ENCODE peak calls at places on chromosomes 3 and 15, in seven cellular contexts. V is stimulated activated CD4-positive, alpha-beta T cell treated with anti-CD3 and anti-CD28 coated beads, Interleukin-1b, Interleukin-23, amount 100 ng/mL, for 48 hours; W is HFFc6; D is germinal center; F is HuH-7; L is foreskin keratinocyte; Z is T follicular helper cell. H is an unnamed sample.
A peak's percentile ranks its signal among the peaks of the same experiment; 100 is the strongest.

GRCh38 chr3:155425351-155425750 is 131.9 kb upstream of the STRIT1 start:
- DNase-seq in F (no peak), Z (no peak), W (no peak), L (no peak), V (no peak), D (no peak), H (no peak)

GRCh38 chr3:8488877-8489865 is 12.5 kb upstream of the LMCD1 start:
- DNase-seq in L (no peak), D (no peak), W (no peak), Z (no peak), V (no peak), F (no peak), H (no peak)

GRCh38 chr3:57179580-57180410 is 14.6 kb upstream of the IL17RD start:
- DNase-seq in L (peak; percentile 29), W (peak; percentile 20), F (peak; percentile 12), D (no peak), V (no peak), Z (no peak), H (peak; percentile 37)

GRCh38 chr3:53617893-53618523 is 123.6 kb downstream of the CACNA1D start:
- DNase-seq in L (no peak), Z (no peak), F (no peak), V (no peak), W (no peak), D (no peak), H (no peak)

GRCh38 chr15:83890584-83890983 is 236.7 kb downstream of the ADAMTSL3 start:
- DNase-seq in F (no peak), L (no peak), Z (no peak), V (no peak), W (no peak), D (no peak), H (peak; percentile 13)

GRCh38 chr15:74535388-74536084 is 5.5 kb upstream of the ARID3B start:
- DNase-seq in F (no peak), L (peak; percentile 78), V (no peak), W (no peak), Z (no peak), D (no peak), H (no peak)

GRCh38 chr15:48607846-48608245 is 37.7 kb downstream of the FBN1 start:
- DNase-seq in V (no peak), L (no peak), Z (no peak), F (no peak), D (no peak), W (no peak), H (no peak)

GRCh38 chr3:167406876-167407492 is 26.9 kb upstream of the ZBBX start:
- DNase-seq in D (no peak), V (no peak), Z (no peak), W (no peak), F (peak; percentile 2), L (peak; percentile 70), H (peak; percentile 28)

GRCh38 chr3:197168606-197169005 is 129.8 kb downstream of the DLG1 start:
- DNase-seq in Z (no peak), D (no peak), V (no peak), W (peak; percentile 42), F (no peak), L (no peak), H (peak; percentile 48)

GRCh38 chr3:46464326-46465195 is at the start of gene LTF:
- DNase-seq in Z (no peak), D (no peak), V (no peak), L (no peak), W (no peak), F (no peak), H (no peak)

GRCh38 chr3:27319304-27319703 is 49.9 kb downstream of the NEK10 start:
- DNase-seq in Z (no peak), L (no peak), V (no peak), D (no peak), W (no peak), F (no peak), H (no peak)

GRCh38 chr3:71640549-71640948 is 57.0 kb upstream of the FOXP1 start:
- DNase-seq in F (no peak), V (no peak), L (no peak), Z (no peak), D (no peak), W (no peak), H (no peak)

GRCh38 chr3:45746182-45746973 is 50.0 kb downstream of the SLC6A20 start:
- DNase-seq in V (no peak), D (no peak), Z (no peak), W (no peak), L (no peak), F (no peak), H (no peak)

GRCh38 chr15:92625297-92625980 is 30.1 kb downstream of the FAM174B start:
- DNase-seq in V (peak; percentile 61), W (peak; percentile 64), F (no peak), Z (no peak), L (peak; percentile 60), D (no peak), H (no peak)

GRCh38 chr3:126376464-126376863 is 18.2 kb upstream of the CFAP100 start:
- DNase-seq in F (no peak), D (no peak), L (no peak), V (no peak), Z (no peak), W (no peak), H (no peak)

GRCh38 chr3:72055436-72055835 is 270.5 kb upstream of the PROK2 start:
- DNase-seq in L (no peak), Z (no peak), F (no peak), V (no peak), D (no peak), W (no peak), H (peak; percentile 95)

GRCh38 chr15:66827039-66827697 is 125.1 kb downstream of the SMAD6 start:
- DNase-seq in V (no peak), L (no peak), W (no peak), D (no peak), Z (no peak), F (no peak), H (no peak)

GRCh38 chr3:188854395-188855149 is 317.2 kb upstream of the TPRG1 start:
- DNase-seq in L (peak; percentile 97), V (no peak), F (no peak), Z (no peak), W (peak; percentile 71), D (no peak), H (no peak)

GRCh38 chr15:63560741-63561448 is 36.3 kb upstream of the FBXL22 start:
- DNase-seq in V (peak; percentile 84), L (peak; percentile 7), D (no peak), W (no peak), F (no peak), Z (no peak), H (no peak)

GRCh38 chr3:113626513-113627371 is 69.7 kb downstream of the USF3 start:
- DNase-seq in Z (no peak), F (peak; percentile 78), L (peak; percentile 37), V (peak; percentile 4), W (peak; percentile 28), D (peak; percentile 64), H (peak; percentile 85)

GRCh38 chr3:157794771-157795170 is 291.6 kb upstream of the VEPH1 start:
- DNase-seq in F (no peak), V (no peak), L (no peak), W (peak; percentile 64), D (no peak), Z (no peak), H (no peak)

GRCh38 chr3:172057059-172057458 is 17.7 kb downstream of the FNDC3B start:
- DNase-seq in D (no peak), L (no peak), V (no peak), W (no peak), F (no peak), Z (no peak), H (no peak)

GRCh38 chr3:197007953-197008352 is 21.7 kb downstream of the MELTF start:
- DNase-seq in F (no peak), W (no peak), V (no peak), D (no peak), L (no peak), Z (no peak), H (no peak)

GRCh38 chr3:183924956-183925355 is 40.3 kb upstream of the PARL start:
- DNase-seq in Z (no peak), L (peak; percentile 97), F (no peak), D (no peak), V (no peak), W (peak; percentile 19), H (no peak)

GRCh38 chr3:192433704-192434103 is 293.6 kb downstream of the FGF12 start:
- DNase-seq in D (no peak), W (no peak), L (no peak), V (no peak), Z (no peak), F (no peak), H (peak; percentile 6)

GRCh38 chr3:189132125-189132744 is 39.5 kb upstream of the TPRG1 start:
- DNase-seq in W (peak; percentile 78), V (peak; percentile 83), F (no peak), L (peak; percentile 80), Z (peak; percentile 65), D (no peak), H (no peak)

GRCh38 chr3:189167027-189167766 is 4.6 kb upstream of the TPRG1 start:
- DNase-seq in V (peak; percentile 6), L (peak; percentile 80), Z (no peak), W (no peak), D (no peak), F (no peak), H (no peak)

GRCh38 chr3:136960838-136961836 is 3.4 kb downstream of the IL20RB start:
- DNase-seq in Z (no peak), L (peak; percentile 93), F (no peak), W (peak; percentile 81), D (no peak), V (no peak), H (no peak)

GRCh38 chr3:153373571-153373970 is 211.5 kb downstream of the RAP2B start:
- DNase-seq in D (no peak), Z (no peak), V (no peak), L (no peak), F (no peak), W (no peak), H (no peak)

GRCh38 chr3:174776123-174776522 is 83.0 kb upstream of the NAALADL2 start:
- DNase-seq in D (no peak), F (no peak), Z (no peak), W (peak; percentile 75), L (peak; percentile 86), V (no peak), H (no peak)

GRCh38 chr15:68791431-68792283 is 29.0 kb downstream of the ANP32A start:
- DNase-seq in L (no peak), D (peak; percentile 37), W (no peak), F (no peak), V (peak; percentile 41), Z (peak; percentile 21), H (no peak)

GRCh38 chr15:79208179-79208578 is 74.3 kb upstream of the ANKRD34C start:
- DNase-seq in W (no peak), F (no peak), L (no peak), V (no peak), D (no peak), Z (no peak), H (no peak)

GRCh38 chr15:83365370-83365938 is 81.0 kb upstream of the BNC1 start:
- DNase-seq in Z (no peak), V (no peak), L (peak; percentile 88), D (no peak), W (peak; percentile 41), F (no peak), H (peak; percentile 2)

H was measured in G401.